ENCODE peak calls at places on chromosome 21, in nine cellular contexts. Y, Z, A, N, H, M, O, L and B are unnamed samples.

GRCh38 chr21:38773108-38774061 is 32.3 kb upstream of the ETS2 start:
- DNase-seq in Y (peak), Z (no peak), A (no peak), N (no peak), H (no peak), M (peak), O (peak), L (peak), B (peak)

GRCh38 chr21:31484219-31484618 is 140.2 kb upstream of the TIAM1 start:
- DNase-seq in Y (no peak), Z (no peak), A (peak), N (no peak), H (no peak), M (no peak), O (no peak), L (no peak), B (no peak)

GRCh38 chr21:41831453-41831831 is 47.7 kb downstream of the PRDM15 start:
- DNase-seq in Y (no peak), Z (no peak), A (no peak), N (no peak), H (no peak), M (no peak), O (no peak), L (no peak), B (no peak)

GRCh38 chr21:35829014-35829525 is 231.3 kb downstream of the SETD4 start:
- DNase-seq in Y (no peak), Z (peak), A (peak), N (no peak), H (no peak), M (no peak), O (no peak), L (no peak), B (no peak)

GRCh38 chr21:34700605-34701004 is 31.8 kb downstream of the CLIC6 start:
- DNase-seq in Y (no peak), Z (no peak), A (no peak), N (no peak), H (no peak), M (no peak), O (no peak), L (no peak), B (no peak)

GRCh38 chr21:44423312-44423821 is 31.9 kb upstream of the LRRC3 start:
- DNase-seq in Y (no peak), Z (no peak), A (no peak), N (no peak), H (peak), M (no peak), O (no peak), L (no peak), B (no peak)

GRCh38 chr21:19566975-19567374 is 1163.4 kb upstream of the TMPRSS15 start:
- DNase-seq in Y (no peak), Z (no peak), A (no peak), N (no peak), H (no peak), M (no peak), O (no peak), L (no peak), B (no peak)

GRCh38 chr21:36949171-36950141 is 17.0 kb downstream of the HLCS start:
- DNase-seq in Y (no peak), Z (no peak), A (no peak), N (no peak), H (no peak), M (no peak), O (no peak), L (no peak), B (no peak)

GRCh38 chr21:41877901-41878830 is 978 bp downstream of the PRDM15 start:
- DNase-seq in Y (no peak), Z (peak), A (peak), N (peak), H (no peak), M (peak), O (no peak), L (no peak), B (peak)

GRCh38 chr21:38202811-38203210 is 54.0 kb upstream of the KCNJ15 start:
- DNase-seq in Y (no peak), Z (no peak), A (no peak), N (no peak), H (no peak), M (no peak), O (no peak), L (no peak), B (no peak)

GRCh38 chr21:46218906-46219590 is 9.5 kb downstream of the LSS start:
- DNase-seq in Y (no peak), Z (no peak), A (no peak), N (no peak), H (no peak), M (no peak), O (no peak), L (no peak), B (no peak)

GRCh38 chr21:34530264-34530663 is 18.3 kb upstream of the KCNE1 start:
- DNase-seq in Y (no peak), Z (no peak), A (no peak), N (no peak), H (no peak), M (peak), O (no peak), L (no peak), B (no peak)

GRCh38 chr21:45014747-45015468 is 59.5 kb upstream of the ADARB1 start:
- DNase-seq in Y (no peak), Z (no peak), A (no peak), N (no peak), H (peak), M (no peak), O (no peak), L (no peak), B (no peak)

GRCh38 chr21:45006536-45007079 is 66.8 kb downstream of the SLX9 start:
- DNase-seq in Y (no peak), Z (no peak), A (no peak), N (no peak), H (peak), M (no peak), O (no peak), L (no peak), B (no peak)

GRCh38 chr21:34029724-34030528 is 43.5 kb upstream of the MRPS6 start:
- DNase-seq in Y (peak), Z (peak), A (no peak), N (no peak), H (no peak), M (peak), O (no peak), L (peak), B (no peak)

GRCh38 chr21:15823486-15824150 is 93.8 kb downstream of the USP25 start:
- DNase-seq in Y (no peak), Z (no peak), A (no peak), N (no peak), H (no peak), M (no peak), O (no peak), L (no peak), B (no peak)

GRCh38 chr21:38503588-38503987 is 5.3 kb upstream of the ERG start:
- DNase-seq in Y (no peak), Z (no peak), A (no peak), N (no peak), H (no peak), M (peak), O (no peak), L (no peak), B (peak)

GRCh38 chr21:31667141-31667540 is 7.6 kb downstream of the SOD1 start:
- DNase-seq in Y (no peak), Z (no peak), A (no peak), N (no peak), H (no peak), M (no peak), O (no peak), L (no peak), B (no peak)

GRCh38 chr21:31343680-31344480 is at the start of gene TIAM1:
- DNase-seq in Y (no peak), Z (no peak), A (no peak), N (no peak), H (peak), M (peak), O (peak), L (no peak), B (peak)

GRCh38 chr21:41712201-41712600 is 54.7 kb downstream of the RIPK4 start:
- DNase-seq in Y (no peak), Z (no peak), A (no peak), N (no peak), H (peak), M (no peak), O (no peak), L (no peak), B (no peak)

GRCh38 chr21:16535100-16535418 is 805.3 kb downstream of the USP25 start:
- DNase-seq in Y (no peak), Z (peak), A (peak), N (peak), H (peak), M (peak), O (peak), L (no peak), B (peak)

GRCh38 chr21:41707231-41707988 is 59.4 kb downstream of the RIPK4 start:
- DNase-seq in Y (no peak), Z (peak), A (no peak), N (no peak), H (peak), M (no peak), O (no peak), L (no peak), B (no peak)

GRCh38 chr21:31132574-31133242 is 94.4 kb upstream of the KRTAP19-8 start:
- DNase-seq in Y (no peak), Z (no peak), A (no peak), N (no peak), H (no peak), M (peak), O (no peak), L (no peak), B (peak)

GRCh38 chr21:40936771-40937261 is 89.9 kb upstream of the DSCAM start:
- DNase-seq in Y (no peak), Z (no peak), A (no peak), N (no peak), H (no peak), M (no peak), O (no peak), L (no peak), B (no peak)

GRCh38 chr21:44880762-44881585 is 7.5 kb upstream of the PTTG1IP start:
- DNase-seq in Y (peak), Z (no peak), A (no peak), N (no peak), H (no peak), M (peak), O (no peak), L (no peak), B (peak)

GRCh38 chr21:35924714-35925301 is 135.5 kb downstream of the SETD4 start:
- DNase-seq in Y (peak), Z (no peak), A (no peak), N (no peak), H (no peak), M (peak), O (peak), L (no peak), B (no peak)

GRCh38 chr21:41672543-41672915 is 94.3 kb downstream of the RIPK4 start:
- DNase-seq in Y (no peak), Z (no peak), A (no peak), N (no peak), H (no peak), M (no peak), O (no peak), L (no peak), B (no peak)

GRCh38 chr21:44521301-44521927 is 18.6 kb downstream of the KRTAP10-1 start:
- DNase-seq in Y (no peak), Z (no peak), A (no peak), N (no peak), H (no peak), M (no peak), O (no peak), L (no peak), B (no peak)

GRCh38 chr21:32782698-32783097 is 11.1 kb upstream of the PAXBP1 start:
- DNase-seq in Y (no peak), Z (no peak), A (no peak), N (no peak), H (no peak), M (no peak), O (no peak), L (no peak), B (no peak)

GRCh38 chr21:44330698-44331097 is 8.5 kb downstream of the CFAP410 start:
- DNase-seq in Y (no peak), Z (no peak), A (no peak), N (no peak), H (no peak), M (no peak), O (no peak), L (no peak), B (no peak)

GRCh38 chr21:28770867-28771661 is 221.6 kb downstream of the LTN1 start:
- DNase-seq in Y (no peak), Z (no peak), A (no peak), N (no peak), H (no peak), M (peak), O (peak), L (no peak), B (no peak)

GRCh38 chr21:25371831-25372434 is 235.3 kb downstream of the MRPL39 start:
- DNase-seq in Y (no peak), Z (no peak), A (no peak), N (no peak), H (no peak), M (no peak), O (no peak), L (no peak), B (no peak)

GRCh38 chr21:46317710-46318463 is 5.8 kb downstream of the C21orf58 start:
- DNase-seq in Y (no peak), Z (peak), A (peak), N (no peak), H (no peak), M (no peak), O (no peak), L (no peak), B (peak)

GRCh38 chr21:36097427-36098230 is 27.8 kb downstream of the CBR1 start:
- DNase-seq in Y (peak), Z (no peak), A (no peak), N (no peak), H (no peak), M (peak), O (no peak), L (no peak), B (peak)

GRCh38 chr21:38806153-38806941 is 618 bp downstream of the ETS2 start:
- DNase-seq in Y (no peak), Z (no peak), A (no peak), N (no peak), H (peak), M (no peak), O (no peak), L (no peak), B (no peak)

GRCh38 chr21:37475186-37475868 is 108.8 kb downstream of the DYRK1A start:
- DNase-seq in Y (no peak), Z (peak), A (no peak), N (no peak), H (no peak), M (no peak), O (no peak), L (no peak), B (no peak)

GRCh38 chr21:34808569-34809204 is 139.9 kb downstream of the CLIC6 start:
- DNase-seq in Y (peak), Z (no peak), A (no peak), N (no peak), H (no peak), M (peak), O (no peak), L (no peak), B (peak)

GRCh38 chr21:45455321-45456013 is 50.5 kb downstream of the COL18A1 start:
- DNase-seq in Y (no peak), Z (no peak), A (peak), N (no peak), H (peak), M (peak), O (no peak), L (no peak), B (no peak)